ENCODE peak calls at places on chromosome 20, in six cellular contexts. T is activated gamma-delta T cell treated with Interleukin-2 at 50 U/mL for 16 hours, C is activated T-cell treated with anti-CD3 and anti-CD28 coated beads for 1 hour, P is SW480, V is T-cell, H is hepatic stellate cell. F is an unnamed sample.

GRCh38 chr20:52783769-52784168 is 188.4 kb upstream of the TSHZ2 start:
- DNase-seq in T (peak), C (peak), P (no peak), V (no peak), H (no peak), F (peak)

GRCh38 chr20:5220334-5221077 is 93.7 kb downstream of the CDS2 start:
- DNase-seq in T (no peak), C (no peak), P (no peak), V (no peak), H (no peak), F (no peak)

GRCh38 chr20:25987073-25987927 is 290.6 kb upstream of the ZNF337 start:
- DNase-seq in T (peak), C (peak), P (no peak), V (peak), H (no peak), F (peak)

GRCh38 chr20:36642136-36642535 is 3.9 kb downstream of the SLA2 start:
- DNase-seq in T (no peak), C (no peak), P (no peak), V (no peak), H (no peak), F (no peak)

GRCh38 chr20:45341939-45342862 is 6.0 kb downstream of the SDC4 start:
- DNase-seq in T (no peak), C (no peak), P (peak), V (no peak), H (no peak), F (no peak)

GRCh38 chr20:59575653-59576052 is 28.7 kb upstream of the PHACTR3 start:
- DNase-seq in T (no peak), C (no peak), P (no peak), V (no peak), H (no peak), F (no peak)

GRCh38 chr20:46651091-46651962 is at the start of gene SLC13A3:
- DNase-seq in T (no peak), C (no peak), P (no peak), V (no peak), H (no peak), F (no peak)

GRCh38 chr20:12824353-12824752 is 184.4 kb upstream of the SPTLC3 start:
- DNase-seq in T (no peak), C (no peak), P (no peak), V (no peak), H (no peak), F (no peak)

GRCh38 chr20:39312107-39312506 is 350.0 kb downstream of the DHX35 start:
- DNase-seq in T (no peak), C (no peak), P (no peak), V (no peak), H (no peak), F (no peak)

GRCh38 chr20:23161968-23162696 is 76.0 kb upstream of the CD93 start:
- DNase-seq in T (no peak), C (no peak), P (no peak), V (no peak), H (no peak), F (peak)

GRCh38 chr20:25540273-25540672 is 45.1 kb downstream of the NINL start:
- DNase-seq in T (no peak), C (no peak), P (peak), V (no peak), H (peak), F (peak)

GRCh38 chr20:22729616-22730236 is 145.4 kb upstream of the FOXA2 start:
- DNase-seq in T (no peak), C (no peak), P (no peak), V (no peak), H (no peak), F (no peak)

GRCh38 chr20:17179840-17180239 is 47.0 kb upstream of the PCSK2 start:
- DNase-seq in T (no peak), C (no peak), P (no peak), V (no peak), H (no peak), F (no peak)

GRCh38 chr20:63957004-63957689 is 931 bp upstream of the UCKL1 start:
- DNase-seq in T (peak), C (peak), P (peak), V (no peak), H (peak), F (peak)

GRCh38 chr20:54668271-54669053 is 193.1 kb downstream of the DOK5 start:
- DNase-seq in T (no peak), C (peak), P (no peak), V (no peak), H (no peak), F (peak)

GRCh38 chr20:19826179-19826914 is 68.3 kb downstream of the RIN2 start:
- DNase-seq in T (no peak), C (no peak), P (no peak), V (no peak), H (no peak), F (no peak)

GRCh38 chr20:61254881-61255589 is 3.0 kb downstream of the CDH4 start:
- DNase-seq in T (no peak), C (no peak), P (peak), V (no peak), H (no peak), F (no peak)

GRCh38 chr20:10671850-10672578 is 1.8 kb downstream of the JAG1 start:
- DNase-seq in T (no peak), C (no peak), P (peak), V (no peak), H (no peak), F (peak)

GRCh38 chr20:38633577-38634093 is 32.0 kb downstream of the ARHGAP40 start:
- DNase-seq in T (peak), C (peak), P (peak), V (peak), H (peak), F (peak)

GRCh38 chr20:3304456-3304855 is 65.5 kb upstream of the SLC4A11 start:
- DNase-seq in T (no peak), C (no peak), P (no peak), V (no peak), H (no peak), F (no peak)

GRCh38 chr20:48530957-48531356 is 296.8 kb downstream of the PREX1 start:
- DNase-seq in T (no peak), C (no peak), P (peak), V (no peak), H (no peak), F (no peak)

GRCh38 chr20:18276821-18277220 is 11.5 kb upstream of the ZNF133 start:
- DNase-seq in T (peak), C (peak), P (peak), V (peak), H (peak), F (peak)

GRCh38 chr20:1336699-1337387 is 7.9 kb upstream of the SDCBP2 start:
- DNase-seq in T (no peak), C (no peak), P (no peak), V (no peak), H (no peak), F (peak)

GRCh38 chr20:63664861-63665594 is 6.9 kb downstream of the RTEL1 start:
- DNase-seq in T (no peak), C (no peak), P (no peak), V (no peak), H (no peak), F (no peak)

GRCh38 chr20:10060223-10060622 is 25.4 kb downstream of the ANKEF1 start:
- DNase-seq in T (no peak), C (no peak), P (no peak), V (no peak), H (no peak), F (no peak)

GRCh38 chr20:37394543-37395410 is 48.8 kb downstream of the SRC start:
- DNase-seq in T (no peak), C (no peak), P (no peak), V (no peak), H (no peak), F (no peak)

GRCh38 chr20:33419140-33419974 is 18.0 kb upstream of the CDK5RAP1 start:
- DNase-seq in T (no peak), C (no peak), P (no peak), V (no peak), H (peak), F (no peak)

GRCh38 chr20:37994512-37994911 is 38.7 kb downstream of the TTI1 start:
- DNase-seq in T (no peak), C (no peak), P (no peak), V (no peak), H (no peak), F (no peak)

F was measured in small intestine.